ENCODE peak calls at places on chromosomes 3 and 15, in five cellular contexts. One of them, this sample, is unnamed.

GRCh38 chr3:188217011-188217463 is 63.1 kb downstream of the LPP start:
- DNase-seq in stimulated activated CD4-positive, alpha-beta T cell treated with anti-CD3 and anti-CD28 coated beads, TNF-alpha, amount 100 ng/mL, for 4 hours: no peak
- DNase-seq in AG10803: no peak
- DNase-seq in KBM-7: no peak
- DNase-seq in T-cell: no peak
- DNase-seq in this sample: no peak

GRCh38 chr15:68640791-68641331 is 62.1 kb downstream of the CORO2B start:
- DNase-seq in T-cell: no peak
- DNase-seq in stimulated activated CD4-positive, alpha-beta T cell treated with anti-CD3 and anti-CD28 coated beads, TNF-alpha, amount 100 ng/mL, for 4 hours: no peak
- DNase-seq in AG10803: no peak
- DNase-seq in KBM-7: no peak
- DNase-seq in this sample: no peak

GRCh38 chr15:79185199-79185598 is 94.6 kb upstream of the RASGRF1 start:
- DNase-seq in KBM-7: peak; percentile 56
- DNase-seq in stimulated activated CD4-positive, alpha-beta T cell treated with anti-CD3 and anti-CD28 coated beads, TNF-alpha, amount 100 ng/mL, for 4 hours: no peak
- DNase-seq in T-cell: no peak
- DNase-seq in AG10803: no peak
- DNase-seq in this sample: no peak

GRCh38 chr3:138941259-138941885 is 5.6 kb downstream of the FOXL2 start:
- DNase-seq in T-cell: no peak
- DNase-seq in AG10803: peak; percentile 48
- DNase-seq in KBM-7: peak; percentile 31
- DNase-seq in stimulated activated CD4-positive, alpha-beta T cell treated with anti-CD3 and anti-CD28 coated beads, TNF-alpha, amount 100 ng/mL, for 4 hours: no peak
- DNase-seq in this sample: no peak

GRCh38 chr15:99565031-99565280 is 828 bp upstream of the MEF2A start:
- DNase-seq in T-cell: no peak
- DNase-seq in AG10803: no peak
- DNase-seq in KBM-7: no peak
- DNase-seq in stimulated activated CD4-positive, alpha-beta T cell treated with anti-CD3 and anti-CD28 coated beads, TNF-alpha, amount 100 ng/mL, for 4 hours: no peak
- DNase-seq in this sample: no peak

GRCh38 chr15:37789392-37789776 is 145.1 kb upstream of the TMCO5A start:
- DNase-seq in KBM-7: no peak
- DNase-seq in stimulated activated CD4-positive, alpha-beta T cell treated with anti-CD3 and anti-CD28 coated beads, TNF-alpha, amount 100 ng/mL, for 4 hours: no peak
- DNase-seq in AG10803: no peak
- DNase-seq in T-cell: no peak
- DNase-seq in this sample: no peak

GRCh38 chr3:124787490-124788195 is 57.4 kb downstream of the UMPS start:
- DNase-seq in stimulated activated CD4-positive, alpha-beta T cell treated with anti-CD3 and anti-CD28 coated beads, TNF-alpha, amount 100 ng/mL, for 4 hours: no peak
- DNase-seq in T-cell: no peak
- DNase-seq in AG10803: peak; percentile 73
- DNase-seq in KBM-7: no peak
- DNase-seq in this sample: no peak

GRCh38 chr3:114830652-114831051 is 316.4 kb downstream of the ZBTB20 start:
- DNase-seq in AG10803: no peak
- DNase-seq in KBM-7: no peak
- DNase-seq in stimulated activated CD4-positive, alpha-beta T cell treated with anti-CD3 and anti-CD28 coated beads, TNF-alpha, amount 100 ng/mL, for 4 hours: no peak
- DNase-seq in T-cell: no peak
- DNase-seq in this sample: no peak

GRCh38 chr3:6326760-6327159 is 534.2 kb upstream of the GRM7 start:
- DNase-seq in AG10803: no peak
- DNase-seq in T-cell: no peak
- DNase-seq in stimulated activated CD4-positive, alpha-beta T cell treated with anti-CD3 and anti-CD28 coated beads, TNF-alpha, amount 100 ng/mL, for 4 hours: no peak
- DNase-seq in KBM-7: no peak
- DNase-seq in this sample: no peak

GRCh38 chr3:23324745-23325144 is 121.6 kb downstream of the UBE2E2 start:
- DNase-seq in stimulated activated CD4-positive, alpha-beta T cell treated with anti-CD3 and anti-CD28 coated beads, TNF-alpha, amount 100 ng/mL, for 4 hours: no peak
- DNase-seq in T-cell: no peak
- DNase-seq in AG10803: peak; percentile 57
- DNase-seq in KBM-7: peak; percentile 29
- DNase-seq in this sample: no peak

GRCh38 chr3:52742418-52743041 is 28.2 kb downstream of the NEK4 start:
- DNase-seq in KBM-7: peak; percentile 52
- DNase-seq in T-cell: no peak
- DNase-seq in stimulated activated CD4-positive, alpha-beta T cell treated with anti-CD3 and anti-CD28 coated beads, TNF-alpha, amount 100 ng/mL, for 4 hours: no peak
- DNase-seq in AG10803: peak; percentile 38
- DNase-seq in this sample: no peak

GRCh38 chr3:21750831-21751391 is at the start of gene ZNF385D:
- DNase-seq in KBM-7: no peak
- DNase-seq in T-cell: no peak
- DNase-seq in stimulated activated CD4-positive, alpha-beta T cell treated with anti-CD3 and anti-CD28 coated beads, TNF-alpha, amount 100 ng/mL, for 4 hours: no peak
- DNase-seq in AG10803: peak; percentile 74
- DNase-seq in this sample: no peak

GRCh38 chr3:137762674-137763593 is 1.2 kb upstream of the SOX14 start:
- DNase-seq in KBM-7: no peak
- DNase-seq in T-cell: no peak
- DNase-seq in stimulated activated CD4-positive, alpha-beta T cell treated with anti-CD3 and anti-CD28 coated beads, TNF-alpha, amount 100 ng/mL, for 4 hours: no peak
- DNase-seq in AG10803: no peak
- DNase-seq in this sample: no peak

GRCh38 chr3:10623578-10624275 is 118.3 kb upstream of the ATP2B2 start:
- DNase-seq in AG10803: no peak
- DNase-seq in T-cell: no peak
- DNase-seq in stimulated activated CD4-positive, alpha-beta T cell treated with anti-CD3 and anti-CD28 coated beads, TNF-alpha, amount 100 ng/mL, for 4 hours: no peak
- DNase-seq in KBM-7: no peak
- DNase-seq in this sample: no peak

GRCh38 chr3:128455786-128456748 is 10.6 kb downstream of the DNAJB8 start:
- DNase-seq in AG10803: no peak
- DNase-seq in T-cell: no peak
- DNase-seq in stimulated activated CD4-positive, alpha-beta T cell treated with anti-CD3 and anti-CD28 coated beads, TNF-alpha, amount 100 ng/mL, for 4 hours: no peak
- DNase-seq in KBM-7: no peak
- DNase-seq in this sample: no peak

GRCh38 chr3:123564056-123564455 is 20.8 kb downstream of the HACD2 start:
- DNase-seq in KBM-7: no peak
- DNase-seq in AG10803: no peak
- DNase-seq in stimulated activated CD4-positive, alpha-beta T cell treated with anti-CD3 and anti-CD28 coated beads, TNF-alpha, amount 100 ng/mL, for 4 hours: no peak
- DNase-seq in T-cell: no peak
- DNase-seq in this sample: no peak

GRCh38 chr15:96947830-96948229 is 617.3 kb downstream of the NR2F2 start:
- DNase-seq in T-cell: no peak
- DNase-seq in AG10803: no peak
- DNase-seq in stimulated activated CD4-positive, alpha-beta T cell treated with anti-CD3 and anti-CD28 coated beads, TNF-alpha, amount 100 ng/mL, for 4 hours: no peak
- DNase-seq in KBM-7: no peak
- DNase-seq in this sample: no peak

GRCh38 chr3:159432721-159433300 is 555.8 kb upstream of the IL12A start:
- DNase-seq in stimulated activated CD4-positive, alpha-beta T cell treated with anti-CD3 and anti-CD28 coated beads, TNF-alpha, amount 100 ng/mL, for 4 hours: no peak
- DNase-seq in T-cell: no peak
- DNase-seq in KBM-7: no peak
- DNase-seq in AG10803: no peak
- DNase-seq in this sample: no peak

GRCh38 chr15:67548862-67549651 is 6.6 kb downstream of the MAP2K5 start:
- DNase-seq in KBM-7: peak; percentile 87
- DNase-seq in T-cell: no peak
- DNase-seq in AG10803: no peak
- DNase-seq in stimulated activated CD4-positive, alpha-beta T cell treated with anti-CD3 and anti-CD28 coated beads, TNF-alpha, amount 100 ng/mL, for 4 hours: no peak
- DNase-seq in this sample: no peak

GRCh38 chr15:77821188-77821958 is 188.7 kb upstream of the LINGO1 start:
- DNase-seq in stimulated activated CD4-positive, alpha-beta T cell treated with anti-CD3 and anti-CD28 coated beads, TNF-alpha, amount 100 ng/mL, for 4 hours: no peak
- DNase-seq in KBM-7: peak; percentile 80
- DNase-seq in T-cell: peak; percentile 2
- DNase-seq in AG10803: peak; percentile 42
- DNase-seq in this sample: no peak

GRCh38 chr15:98721166-98721565 is 72.8 kb downstream of the IGF1R start:
- DNase-seq in T-cell: no peak
- DNase-seq in AG10803: no peak
- DNase-seq in stimulated activated CD4-positive, alpha-beta T cell treated with anti-CD3 and anti-CD28 coated beads, TNF-alpha, amount 100 ng/mL, for 4 hours: no peak
- DNase-seq in KBM-7: no peak
- DNase-seq in this sample: no peak

GRCh38 chr15:45399381-45400212 is 21.3 kb upstream of the GATM start:
- DNase-seq in AG10803: peak; percentile 64
- DNase-seq in T-cell: no peak
- DNase-seq in stimulated activated CD4-positive, alpha-beta T cell treated with anti-CD3 and anti-CD28 coated beads, TNF-alpha, amount 100 ng/mL, for 4 hours: no peak
- DNase-seq in KBM-7: peak; percentile 55
- DNase-seq in this sample: no peak

GRCh38 chr3:8607285-8608040 is 37.1 kb downstream of the SSUH2 start:
- DNase-seq in stimulated activated CD4-positive, alpha-beta T cell treated with anti-CD3 and anti-CD28 coated beads, TNF-alpha, amount 100 ng/mL, for 4 hours: no peak
- DNase-seq in AG10803: peak; percentile 78
- DNase-seq in KBM-7: no peak
- DNase-seq in T-cell: no peak
- DNase-seq in this sample: no peak

This sample was measured in activated effector memory CD4-positive, alpha-beta T cell treated with Interleukin-2 at 50 U/mL for 16 hours.